ENCODE peak calls at places on chromosome 22, in ten cellular contexts. R is psoas muscle; Q is mammary epithelial cell; A is CD4-positive, CD25-positive, alpha-beta regulatory T cell; C is endodermal cell; J is stomach; H is neural progenitor cell; L is heart right ventricle; O is lower lobe of right lung; V is RWPE2. E is an unnamed sample. For H3K27me3, the result is how much of the 10 kb centered on the place peaks cover.

GRCh38 chr22:38271927-38272372 is 860 bp downstream of the TMEM184B start:
- DNase-seq in V (no peak), J (peak), L (no peak), Q (peak), C (peak), O (peak), R (no peak), H (peak), A (peak), E (no peak)

GRCh38 chr22:37167176-37167980 is 17.7 kb upstream of the IL2RB start:
- DNase-seq in V (peak), H (no peak), Q (no peak), C (peak), A (peak), L (no peak), J (no peak), O (peak), R (no peak), E (no peak)

GRCh38 chr22:26612652-26613051 is 5.2 kb downstream of the CRYBB1 start:
- DNase-seq in Q (no peak), O (no peak), H (no peak), J (no peak), L (no peak), R (no peak), C (no peak), A (no peak), V (no peak), E (no peak)

GRCh38 chr22:36197601-36198146 is 3.9 kb downstream of the APOL4 start:
- DNase-seq in Q (no peak), L (peak), H (peak), V (no peak), J (no peak), R (no peak), C (peak), O (no peak), A (peak), E (no peak)

GRCh38 chr22:23754980-23755636 is 883 bp upstream of the VPREB3 start:
- DNase-seq in Q (no peak), A (no peak), R (no peak), J (no peak), H (no peak), C (no peak), L (no peak), O (no peak), V (no peak), E (no peak)

GRCh38 chr22:42642801-42643631 is 2.6 kb upstream of the ATP5MGL start:
- DNase-seq in C (no peak), H (peak), A (no peak), J (peak), R (no peak), V (no peak), Q (no peak), O (no peak), L (no peak), E (no peak)

GRCh38 chr22:33000342-33001280 is 57.6 kb downstream of the SYN3 start:
- DNase-seq in C (peak), L (peak), V (no peak), J (peak), O (peak), A (peak), H (peak), Q (peak), R (peak), E (peak)

GRCh38 chr22:49149721-49150608 is 677.7 kb downstream of the BRD1 start:
- DNase-seq in C (peak), A (no peak), R (no peak), V (peak), Q (no peak), O (no peak), L (no peak), H (no peak), J (no peak), E (no peak)

GRCh38 chr22:47332246-47332980 is 570.0 kb downstream of the TBC1D22A start:
- DNase-seq in H (no peak), O (no peak), A (no peak), J (no peak), V (no peak), C (no peak), L (no peak), Q (no peak), R (no peak), E (no peak)

GRCh38 chr22:34587357-34588356 is 478.3 kb upstream of the ISX start:
- DNase-seq in L (no peak), C (no peak), R (no peak), J (no peak), Q (peak), A (no peak), O (no peak), V (no peak), H (no peak), E (no peak)

GRCh38 chr22:47379037-47379436 is 616.6 kb downstream of the TBC1D22A start:
- DNase-seq in H (no peak), Q (no peak), J (no peak), C (no peak), A (no peak), O (peak), V (peak), L (no peak), R (no peak), E (no peak)

GRCh38 chr22:48146426-48146825 is 1384.0 kb downstream of the TBC1D22A start:
- DNase-seq in V (no peak), C (peak), O (no peak), H (no peak), R (no peak), A (no peak), Q (no peak), L (no peak), J (no peak), E (no peak)

GRCh38 chr22:47565607-47566006 is 803.2 kb downstream of the TBC1D22A start:
- DNase-seq in Q (no peak), A (no peak), H (no peak), O (no peak), R (no peak), C (no peak), L (no peak), V (no peak), J (no peak), E (no peak)

GRCh38 chr22:26903030-26903856 is 245.9 kb downstream of the MIAT start:
- DNase-seq in R (no peak), H (peak), J (no peak), V (no peak), Q (no peak), O (no peak), L (no peak), C (peak), A (no peak), E (no peak)

GRCh38 chr22:18024276-18024939 is at the start of gene MICAL3:
- DNase-seq in H (peak), O (no peak), L (no peak), R (peak), Q (peak), A (peak), C (peak), V (no peak), J (peak), E (peak)

GRCh38 chr22:35559354-35560005 is 18.8 kb downstream of the RASD2 start:
- DNase-seq in C (no peak), R (no peak), H (no peak), Q (peak), O (no peak), J (no peak), V (no peak), L (no peak), A (no peak), E (no peak)

GRCh38 chr22:33062402-33062801 is 4.2 kb upstream of the SYN3 start:
- DNase-seq in L (no peak), A (no peak), O (no peak), R (no peak), H (no peak), J (no peak), Q (no peak), C (no peak), V (no peak), E (no peak)

GRCh38 chr22:22903355-22903777 is 15.8 kb downstream of the IGLL5 start:
- DNase-seq in O (no peak), L (no peak), R (no peak), Q (no peak), J (no peak), H (no peak), A (no peak), C (no peak), V (no peak), E (no peak)

GRCh38 chr22:32378703-32379272 is 21.1 kb downstream of the RFPL3 start:
- DNase-seq in O (no peak), C (peak), J (no peak), Q (peak), H (peak), A (peak), R (no peak), V (no peak), L (no peak), E (no peak)

GRCh38 chr22:46813816-46814597 is 51.6 kb downstream of the TBC1D22A start:
- DNase-seq in Q (no peak), O (no peak), C (no peak), R (no peak), H (no peak), A (no peak), L (no peak), J (peak), V (peak), E (no peak)

GRCh38 chr22:32204211-32204855 is 540 bp downstream of the RFPL2 start:
- DNase-seq in A (no peak), H (peak), V (no peak), J (no peak), R (no peak), Q (no peak), O (no peak), L (no peak), C (peak), E (peak)

GRCh38 chr22:26496456-26496855 is 12.8 kb downstream of the SRRD start:
- DNase-seq in C (no peak), R (no peak), Q (no peak), H (no peak), L (no peak), V (no peak), O (no peak), J (no peak), A (no peak), E (no peak)

GRCh38 chr22:17087176-17088131 is 2.7 kb downstream of the IL17RA start:
- DNase-seq in R (no peak), O (no peak), A (peak), Q (no peak), V (peak), L (no peak), H (no peak), J (no peak), C (peak), E (peak)

GRCh38 chr22:47195676-47196492 is 433.4 kb downstream of the TBC1D22A start:
- DNase-seq in A (no peak), L (no peak), C (no peak), O (peak), R (no peak), J (peak), Q (no peak), V (no peak), H (no peak), E (no peak)

GRCh38 chr22:50532824-50533344 is 3.1 kb upstream of the TYMP start:
- DNase-seq in L (no peak), Q (no peak), H (no peak), O (no peak), C (no peak), A (no peak), R (no peak), J (no peak), V (no peak), E (no peak)

GRCh38 chr22:50530857-50531545 is 1.2 kb upstream of the TYMP start:
- DNase-seq in V (peak), A (peak), Q (peak), O (peak), C (peak), H (peak), L (peak), R (peak), J (peak), E (peak)

GRCh38 chr22:50530280-50530856 is 556 bp upstream of the TYMP start:
- DNase-seq in V (peak), Q (no peak), J (peak), H (peak), O (peak), R (peak), C (peak), A (no peak), L (peak), E (peak)

GRCh38 chr22:50532353-50532700 is 2.5 kb upstream of the TYMP start:
- DNase-seq in V (no peak), O (peak), H (peak), A (no peak), J (no peak), R (no peak), C (no peak), L (peak), Q (no peak), E (no peak)

DNA sequence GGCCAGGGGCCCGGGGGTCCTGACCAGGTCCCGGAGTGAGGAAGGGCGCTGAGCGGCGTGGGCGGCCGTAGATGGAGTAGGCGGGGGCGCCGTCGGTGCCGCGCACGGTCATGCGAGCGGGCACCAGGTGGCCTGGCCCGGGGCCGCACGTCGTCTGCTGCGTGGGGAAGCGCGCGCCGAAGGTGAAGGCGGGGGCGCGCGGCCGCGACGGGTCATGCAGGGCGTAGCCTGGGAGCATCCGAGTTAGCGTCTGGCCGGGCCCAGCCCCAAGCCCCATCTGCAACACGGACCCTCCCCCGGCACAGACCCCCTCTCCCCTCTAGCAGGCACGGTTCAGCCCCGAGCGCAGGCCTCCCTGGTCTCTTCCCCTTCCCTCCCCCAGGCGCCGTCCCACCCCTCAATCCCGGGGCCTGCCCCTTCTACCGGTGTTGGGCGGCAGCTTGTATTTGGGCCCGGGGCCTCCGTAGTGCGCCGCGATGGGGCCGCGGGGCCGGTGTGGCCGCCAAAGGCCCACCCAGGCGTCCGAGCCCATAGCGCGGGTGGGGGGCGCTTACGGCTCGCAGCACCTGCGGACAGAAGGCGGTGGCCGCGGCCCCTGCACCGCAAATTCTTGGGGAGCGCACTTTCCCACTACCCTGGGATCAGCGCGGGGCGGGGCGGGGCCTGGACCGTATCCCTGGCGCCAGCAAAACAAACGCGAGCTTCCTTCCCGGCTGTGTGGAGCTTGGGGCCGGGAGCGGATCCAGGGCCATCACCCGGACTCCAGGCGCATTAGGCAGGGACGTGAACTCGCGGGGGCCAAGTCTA is 1.9 kb upstream of the TYMP start:
- DNase-seq in R (peak), L (peak), O (peak), C (peak), V (peak), H (peak), Q (no peak), J (peak), A (peak), E (peak)
- H3K27me3 ChIP-seq in R (under half), L (half or more), O (under half), C (half or more), V (under half), H (half or more), Q (under half), J (under half), A (under half), E (under half)

GRCh38 chr22:30574095-30574981 is at the start of gene GAL3ST1:
- DNase-seq in C (peak), J (peak), H (peak), O (no peak), A (no peak), V (no peak), L (no peak), Q (no peak), R (no peak), E (no peak)
- H3K4me3 ChIP-seq in C (peak), J (peak), H (peak), O (peak), A (no peak), V (no peak), L (no peak), Q (no peak), R (peak), E (no peak)

DNA sequence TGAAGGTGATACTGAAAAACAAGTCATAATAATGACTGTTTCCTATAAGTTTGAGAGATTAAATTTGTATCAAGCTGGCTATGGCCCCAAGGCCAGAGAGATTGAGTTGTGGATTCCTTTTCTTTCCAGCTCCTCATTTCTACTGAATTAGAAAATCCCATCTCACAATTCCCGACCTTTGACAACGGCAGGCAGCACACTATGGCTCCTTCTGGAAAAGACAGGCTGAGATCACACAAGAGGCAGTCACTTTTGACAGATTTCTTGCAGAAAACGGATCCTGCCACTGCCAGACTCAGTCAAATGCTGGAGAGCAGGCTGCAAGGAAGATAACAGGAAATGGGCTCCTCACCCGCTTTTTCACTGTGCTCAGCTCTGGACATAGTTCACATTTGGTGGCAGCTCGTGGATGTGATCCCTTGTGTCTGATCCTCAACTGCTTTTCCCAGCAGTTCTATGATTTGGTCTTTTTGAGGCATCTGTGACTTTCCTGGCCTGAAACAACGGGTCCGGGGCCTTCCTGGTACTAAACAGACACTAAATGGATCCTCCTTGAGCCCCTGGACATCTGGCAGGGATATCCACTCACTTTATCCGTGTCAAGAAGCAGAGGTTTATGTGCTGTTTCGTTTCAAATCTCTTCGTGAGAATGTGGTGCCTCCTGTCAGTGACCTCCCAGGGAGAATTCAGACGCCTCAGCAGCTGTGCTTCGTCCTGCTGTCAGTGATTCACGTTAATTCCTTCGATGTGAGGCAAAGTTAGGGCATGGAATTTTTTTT is 26.1 kb upstream of the RTL6 start:
- DNase-seq in J (peak), A (no peak), R (peak), L (no peak), Q (no peak), O (no peak), H (no peak), C (no peak), V (no peak), E (no peak)
- H3K27me3 ChIP-seq in J (under half), A (under half), R (under half), L (under half), Q (under half), O (under half), H (under half), C (under half), V (under half), E (under half)

GRCh38 chr22:39610766-39611165 is 40.2 kb downstream of the CACNA1I start:
- DNase-seq in L (no peak), H (no peak), R (no peak), C (no peak), Q (no peak), J (no peak), O (no peak), A (no peak), V (no peak), E (no peak)
- H3K4me3 ChIP-seq in L (no peak), H (no peak), R (no peak), C (no peak), Q (no peak), J (no peak), O (no peak), A (no peak), V (no peak), E (no peak)

DNA sequence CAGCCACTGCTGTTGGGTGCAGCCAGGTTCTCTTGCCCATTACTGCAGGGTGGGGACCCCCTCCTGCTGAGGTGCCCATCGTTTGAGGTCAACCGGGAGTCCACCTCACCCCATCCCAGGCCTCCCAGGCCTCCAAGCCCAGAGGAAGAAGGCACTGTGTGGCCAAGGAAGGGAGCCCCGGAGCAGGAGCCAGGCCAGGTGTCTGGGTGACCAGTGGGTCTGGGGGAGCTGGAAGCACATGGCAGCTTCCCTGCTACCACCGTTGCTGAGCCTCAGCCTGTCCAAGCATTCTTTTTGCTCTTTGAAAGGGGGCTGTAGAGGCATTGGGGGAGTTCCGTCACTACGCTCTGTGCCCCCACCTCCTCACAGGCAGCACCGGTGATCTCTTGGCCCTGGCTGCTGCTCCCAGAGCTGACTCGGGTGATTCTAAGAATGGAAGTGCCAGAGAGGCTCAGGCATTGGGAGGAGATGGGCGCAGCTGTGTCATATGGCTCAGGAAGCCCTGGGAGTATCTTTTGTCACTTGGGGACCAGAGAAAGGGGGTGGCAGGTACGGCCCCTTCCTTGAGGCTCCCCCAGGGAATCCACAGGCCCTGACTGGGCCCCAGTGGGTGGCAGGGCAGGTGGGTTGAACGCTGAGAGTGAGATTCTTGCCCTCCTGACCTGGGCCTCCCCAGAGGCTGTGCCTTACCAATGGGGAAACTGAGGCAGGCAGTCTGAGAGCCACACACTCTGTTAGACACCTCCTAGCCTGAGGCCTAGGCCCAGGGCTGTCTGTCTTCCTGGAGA is 1.9 kb downstream of the SEPTIN5 start:
- DNase-seq in R (peak), V (no peak), A (no peak), O (no peak), C (no peak), L (no peak), H (no peak), Q (no peak), J (no peak), E (no peak)
- H3K27me3 ChIP-seq in R (under half), V (under half), A (under half), O (half or more), C (half or more), L (under half), H (half or more), Q (under half), J (under half), E (under half)